ENCODE peak calls at places on chromosome 22, in seven cellular contexts. H, S, G, T, P, U and K are unnamed samples.

GRCh38 chr22:49052023-49052538 is 775.6 kb downstream of the BRD1 start:
- DNase-seq in H (no peak), S (no peak), G (no peak), T (no peak), P (peak; percentile 2), U (no peak), K (peak; percentile 48)

GRCh38 chr22:38350444-38351359 is 33.5 kb upstream of the CSNK1E start:
- DNase-seq in H (no peak), S (no peak), G (peak; percentile 43), T (peak; percentile 17), P (no peak), U (no peak), K (no peak)

GRCh38 chr22:44340271-44341239 is 27.8 kb upstream of the SHISAL1 start:
- DNase-seq in H (no peak), S (no peak), G (no peak), T (no peak), P (no peak), U (no peak), K (no peak)

GRCh38 chr22:45296628-45297297 is 12.0 kb downstream of the UPK3A start:
- DNase-seq in H (no peak), S (no peak), G (peak; percentile 72), T (no peak), P (no peak), U (peak; percentile 52), K (no peak)

GRCh38 chr22:25896098-25896497 is 154.1 kb downstream of the MYO18B start:
- DNase-seq in H (no peak), S (no peak), G (no peak), T (no peak), P (no peak), U (peak; percentile 28), K (no peak)

GRCh38 chr22:48483764-48484528 is 1343.7 kb downstream of the BRD1 start:
- DNase-seq in H (no peak), S (no peak), G (peak; percentile 17), T (no peak), P (no peak), U (no peak), K (peak; percentile 38)

GRCh38 chr22:18060646-18061620 is 16.9 kb upstream of the PEX26 start:
- DNase-seq in H (no peak), S (no peak), G (peak; percentile 70), T (no peak), P (peak; percentile 50), U (no peak), K (no peak)

GRCh38 chr22:28984482-28985158 is 77.0 kb downstream of the C22orf31 start:
- DNase-seq in H (no peak), S (no peak), G (no peak), T (no peak), P (no peak), U (no peak), K (no peak)

GRCh38 chr22:31044262-31044861 is 36.8 kb upstream of the SMTN start:
- DNase-seq in H (no peak), S (no peak), G (peak; percentile 63), T (peak; percentile 38), P (peak; percentile 47), U (no peak), K (peak; percentile 79)

GRCh38 chr22:23751441-23751996 is 607 bp upstream of the ZNF70 start:
- DNase-seq in H (no peak), S (no peak), G (no peak), T (no peak), P (peak; percentile 34), U (no peak), K (peak; percentile 62)

GRCh38 chr22:31474743-31475142 is 14.9 kb downstream of the EIF4ENIF1 start:
- DNase-seq in H (peak; percentile 85), S (no peak), G (no peak), T (no peak), P (peak; percentile 73), U (no peak), K (no peak)

GRCh38 chr22:22882033-22882717 is 5.4 kb upstream of the IGLL5 start:
- DNase-seq in H (no peak), S (no peak), G (no peak), T (no peak), P (no peak), U (peak; percentile 75), K (no peak)

GRCh38 chr22:22366478-22366988 is 121.9 kb downstream of the VPREB1 start:
- DNase-seq in H (no peak), S (no peak), G (no peak), T (no peak), P (no peak), U (no peak), K (no peak)

GRCh38 chr22:44670220-44670983 is 31.6 kb upstream of the PRR5 start:
- DNase-seq in H (no peak), S (no peak), G (no peak), T (no peak), P (no peak), U (no peak), K (no peak)

GRCh38 chr22:49251371-49251770 is 576.3 kb downstream of the BRD1 start:
- DNase-seq in H (no peak), S (no peak), G (no peak), T (peak; percentile 3), P (no peak), U (no peak), K (no peak)

GRCh38 chr22:50327711-50328019 is 853 bp upstream of the DENND6B start:
- DNase-seq in H (no peak), S (no peak), G (no peak), T (no peak), P (no peak), U (no peak), K (no peak)
- H3K4me3 ChIP-seq in H (peak overlapping the region; percentile 52), S (peak overlapping the region; percentile 42), G (peak overlapping the region; percentile 85), T (peak overlapping the region; percentile 95), P (peak overlapping the region; percentile 55), U (peak overlapping the region; percentile 55), K (peak overlapping the region; percentile 57)

DNA sequence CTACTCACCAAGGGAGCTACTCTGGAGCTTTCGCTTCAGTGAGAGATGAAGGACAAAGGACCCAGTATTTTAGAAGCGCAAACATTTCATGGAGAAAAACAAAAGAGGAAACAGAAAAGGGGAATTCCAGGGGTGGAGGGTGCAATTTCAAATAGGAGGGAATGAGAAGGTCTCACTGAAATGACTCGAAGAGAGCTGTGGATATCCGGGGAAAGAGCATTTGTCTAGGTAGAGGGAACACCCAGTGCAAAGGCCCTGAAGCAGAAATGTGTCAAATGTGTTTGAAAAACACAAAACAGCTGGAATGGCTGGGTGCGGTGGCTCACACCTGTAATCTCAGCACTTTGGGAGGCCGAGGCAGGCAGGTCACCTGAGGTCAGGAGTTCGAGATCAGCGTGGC is 2.4 kb downstream of the RPS19BP1 start:
- DNase-seq in H (no peak), S (no peak), G (no peak), T (no peak), P (no peak), U (no peak), K (no peak)
- H3K4me3 ChIP-seq in H (no peak overlapping the region), S (no peak overlapping the region), G (no peak overlapping the region), T (peak overlapping the region; percentile 33), P (no peak overlapping the region), U (peak overlapping the region; percentile 72), K (no peak overlapping the region)

DNA sequence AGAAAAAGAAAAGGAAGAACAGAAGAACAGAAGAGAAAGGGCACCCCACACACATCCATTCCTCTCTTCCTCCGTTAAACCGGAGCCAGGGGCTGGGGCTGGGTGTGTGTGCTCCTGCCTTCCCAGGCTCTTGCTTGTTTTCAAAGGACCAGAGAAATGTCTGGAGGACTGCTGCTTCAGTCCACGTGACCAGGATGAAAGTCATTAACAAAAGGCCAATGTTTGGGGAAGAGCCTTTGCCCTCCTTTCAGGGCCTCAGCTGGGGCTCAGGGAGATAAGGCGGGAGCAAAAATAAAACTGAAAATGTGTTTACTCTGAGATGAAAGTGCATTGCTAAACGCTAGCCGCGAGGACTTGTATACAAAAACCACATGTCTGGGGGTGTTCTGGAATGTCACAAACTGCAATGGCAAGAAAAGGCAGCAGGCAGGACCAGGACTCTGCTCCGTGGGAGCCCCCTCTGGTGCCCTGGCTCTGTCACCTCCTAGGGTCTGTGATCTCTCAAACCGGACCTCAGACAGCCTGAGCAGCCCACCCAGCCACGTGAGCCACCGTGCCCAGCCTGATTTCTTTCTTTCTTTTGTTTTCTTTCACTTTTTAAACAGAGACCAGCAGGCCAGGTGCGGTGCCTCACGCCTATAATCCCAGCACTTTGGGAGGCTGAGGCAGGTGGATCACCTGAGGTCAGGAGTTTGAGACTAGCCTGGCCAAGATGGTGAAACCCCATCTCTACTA is 31.6 kb upstream of the MYH9 start:
- DNase-seq in H (no peak), S (no peak), G (peak; percentile 76), T (no peak), P (peak; percentile 98), U (peak; percentile 74), K (peak; percentile 72)
- H3K4me3 ChIP-seq in H (no peak overlapping the region), S (no peak overlapping the region), G (no peak overlapping the region), T (peak overlapping the region; percentile 27), P (no peak overlapping the region), U (peak overlapping the region; percentile 28), K (no peak overlapping the region)

GRCh38 chr22:35838849-35839646 is 121.4 kb downstream of the APOL5 start:
- DNase-seq in H (peak; percentile 61), S (no peak), G (no peak), T (no peak), P (peak; percentile 87), U (peak; percentile 25), K (peak; percentile 59)

GRCh38 chr22:35835998-35836691 is 118.5 kb downstream of the APOL5 start:
- DNase-seq in H (peak; percentile 83), S (peak; percentile 45), G (peak; percentile 64), T (peak; percentile 43), P (peak; percentile 89), U (no peak), K (peak; percentile 64)

GRCh38 chr22:35834080-35834479 is 116.4 kb downstream of the APOL5 start:
- DNase-seq in H (no peak), S (no peak), G (no peak), T (no peak), P (no peak), U (no peak), K (no peak)

GRCh38 chr22:35837328-35837727 is 119.7 kb downstream of the APOL5 start:
- DNase-seq in H (no peak), S (no peak), G (no peak), T (no peak), P (peak; percentile 15), U (no peak), K (no peak)

GRCh38 chr22:35835267-35835997 is 117.8 kb downstream of the APOL5 start:
- DNase-seq in H (peak; percentile 29), S (no peak), G (no peak), T (no peak), P (no peak), U (no peak), K (no peak)
- H3K4me3 ChIP-seq in H (peak overlapping the region; percentile 56), S (peak overlapping the region; percentile 36), G (no peak overlapping the region), T (peak overlapping the region; percentile 32), P (peak overlapping the region; percentile 64), U (peak overlapping the region; percentile 41), K (peak overlapping the region; percentile 15)

GRCh38 chr22:50307891-50308596 is 598 bp upstream of the PLXNB2 start:
- DNase-seq in H (no peak), S (no peak), G (no peak), T (no peak), P (no peak), U (no peak), K (no peak)
- H3K4me3 ChIP-seq in H (no peak overlapping the region), S (no peak overlapping the region), G (no peak overlapping the region), T (no peak overlapping the region), P (no peak overlapping the region), U (no peak overlapping the region), K (no peak overlapping the region)